ENCODE peak calls at places on chromosome 11, in seven cellular contexts. One of them, this sample, is unnamed.

GRCh38 chr11:69084371-69084770 is 35.6 kb downstream of the TPCN2 start:
- DNase-seq in activated B cell treated with CpG ODN at 0.5 μM for 24 hours: no peak
- DNase-seq in NCI-H2171 treated with DMSO at 0.1 percent for 48 hours: no peak
- DNase-seq in GDM1: no peak
- DNase-seq in CD4-positive, alpha-beta memory T cell: no peak
- DNase-seq in esophagus squamous epithelium: no peak
- DNase-seq in AG04449: no peak
- DNase-seq in this sample: no peak

GRCh38 chr11:2933376-2934056 is 4.3 kb upstream of the PHLDA2 start:
- DNase-seq in activated B cell treated with CpG ODN at 0.5 μM for 24 hours: no peak
- DNase-seq in NCI-H2171 treated with DMSO at 0.1 percent for 48 hours: no peak
- DNase-seq in GDM1: peak
- DNase-seq in CD4-positive, alpha-beta memory T cell: peak
- DNase-seq in esophagus squamous epithelium: no peak
- DNase-seq in AG04449: no peak
- DNase-seq in this sample: peak

GRCh38 chr11:27673979-27674663 is 26.1 kb downstream of the BDNF start:
- DNase-seq in activated B cell treated with CpG ODN at 0.5 μM for 24 hours: no peak
- DNase-seq in NCI-H2171 treated with DMSO at 0.1 percent for 48 hours: no peak
- DNase-seq in GDM1: no peak
- DNase-seq in CD4-positive, alpha-beta memory T cell: no peak
- DNase-seq in esophagus squamous epithelium: no peak
- DNase-seq in AG04449: no peak
- DNase-seq in this sample: no peak

GRCh38 chr11:17986007-17986710 is 26.7 kb downstream of the SERGEF start:
- DNase-seq in activated B cell treated with CpG ODN at 0.5 μM for 24 hours: no peak
- DNase-seq in NCI-H2171 treated with DMSO at 0.1 percent for 48 hours: no peak
- DNase-seq in GDM1: no peak
- DNase-seq in CD4-positive, alpha-beta memory T cell: no peak
- DNase-seq in esophagus squamous epithelium: no peak
- DNase-seq in AG04449: no peak
- DNase-seq in this sample: no peak

GRCh38 chr11:97657852-97658251 is 1268.0 kb downstream of the JRKL start:
- DNase-seq in activated B cell treated with CpG ODN at 0.5 μM for 24 hours: no peak
- DNase-seq in NCI-H2171 treated with DMSO at 0.1 percent for 48 hours: no peak
- DNase-seq in GDM1: no peak
- DNase-seq in CD4-positive, alpha-beta memory T cell: no peak
- DNase-seq in esophagus squamous epithelium: no peak
- DNase-seq in AG04449: no peak
- DNase-seq in this sample: no peak

GRCh38 chr11:3074912-3075589 is 17.8 kb upstream of the CARS1 start:
- DNase-seq in activated B cell treated with CpG ODN at 0.5 μM for 24 hours: no peak
- DNase-seq in NCI-H2171 treated with DMSO at 0.1 percent for 48 hours: no peak
- DNase-seq in GDM1: no peak
- DNase-seq in CD4-positive, alpha-beta memory T cell: no peak
- DNase-seq in esophagus squamous epithelium: no peak
- DNase-seq in AG04449: no peak
- DNase-seq in this sample: no peak

GRCh38 chr11:70790671-70791300 is 392.5 kb downstream of the CTTN start:
- DNase-seq in activated B cell treated with CpG ODN at 0.5 μM for 24 hours: no peak
- DNase-seq in NCI-H2171 treated with DMSO at 0.1 percent for 48 hours: no peak
- DNase-seq in GDM1: no peak
- DNase-seq in CD4-positive, alpha-beta memory T cell: no peak
- DNase-seq in esophagus squamous epithelium: no peak
- DNase-seq in AG04449: no peak
- DNase-seq in this sample: no peak

GRCh38 chr11:107998761-107999160 is 9.9 kb upstream of the CUL5 start:
- DNase-seq in activated B cell treated with CpG ODN at 0.5 μM for 24 hours: no peak
- DNase-seq in NCI-H2171 treated with DMSO at 0.1 percent for 48 hours: no peak
- DNase-seq in GDM1: no peak
- DNase-seq in CD4-positive, alpha-beta memory T cell: no peak
- DNase-seq in esophagus squamous epithelium: no peak
- DNase-seq in AG04449: no peak
- DNase-seq in this sample: no peak

GRCh38 chr11:35488117-35488516 is 37.3 kb downstream of the PAMR1 start:
- DNase-seq in activated B cell treated with CpG ODN at 0.5 μM for 24 hours: no peak
- DNase-seq in NCI-H2171 treated with DMSO at 0.1 percent for 48 hours: no peak
- DNase-seq in GDM1: no peak
- DNase-seq in CD4-positive, alpha-beta memory T cell: no peak
- DNase-seq in esophagus squamous epithelium: no peak
- DNase-seq in AG04449: no peak
- DNase-seq in this sample: no peak

GRCh38 chr11:65650547-65651338 is 12.0 kb downstream of the RELA start:
- DNase-seq in activated B cell treated with CpG ODN at 0.5 μM for 24 hours: no peak
- DNase-seq in NCI-H2171 treated with DMSO at 0.1 percent for 48 hours: no peak
- DNase-seq in GDM1: no peak
- DNase-seq in CD4-positive, alpha-beta memory T cell: no peak
- DNase-seq in esophagus squamous epithelium: no peak
- DNase-seq in AG04449: no peak
- DNase-seq in this sample: no peak

GRCh38 chr11:121460941-121461514 is 8.3 kb upstream of the SORL1-AS1 start:
- DNase-seq in activated B cell treated with CpG ODN at 0.5 μM for 24 hours: no peak
- DNase-seq in NCI-H2171 treated with DMSO at 0.1 percent for 48 hours: peak
- DNase-seq in GDM1: no peak
- DNase-seq in CD4-positive, alpha-beta memory T cell: no peak
- DNase-seq in esophagus squamous epithelium: no peak
- DNase-seq in AG04449: no peak
- DNase-seq in this sample: no peak

GRCh38 chr11:75525433-75526191 is at the start of gene GDPD5:
- DNase-seq in activated B cell treated with CpG ODN at 0.5 μM for 24 hours: peak
- DNase-seq in NCI-H2171 treated with DMSO at 0.1 percent for 48 hours: peak
- DNase-seq in GDM1: peak
- DNase-seq in CD4-positive, alpha-beta memory T cell: peak
- DNase-seq in esophagus squamous epithelium: peak
- DNase-seq in AG04449: no peak
- DNase-seq in this sample: peak

GRCh38 chr11:34184505-34185015 is 79.1 kb downstream of the NAT10 start:
- DNase-seq in activated B cell treated with CpG ODN at 0.5 μM for 24 hours: no peak
- DNase-seq in NCI-H2171 treated with DMSO at 0.1 percent for 48 hours: peak
- DNase-seq in GDM1: no peak
- DNase-seq in CD4-positive, alpha-beta memory T cell: no peak
- DNase-seq in esophagus squamous epithelium: no peak
- DNase-seq in AG04449: no peak
- DNase-seq in this sample: no peak

GRCh38 chr11:14578551-14578956 is 58.4 kb upstream of the PSMA1 start:
- DNase-seq in activated B cell treated with CpG ODN at 0.5 μM for 24 hours: no peak
- DNase-seq in NCI-H2171 treated with DMSO at 0.1 percent for 48 hours: no peak
- DNase-seq in GDM1: peak
- DNase-seq in CD4-positive, alpha-beta memory T cell: peak
- DNase-seq in esophagus squamous epithelium: peak
- DNase-seq in AG04449: no peak
- DNase-seq in this sample: no peak

GRCh38 chr11:69463181-69463891 is 18.1 kb upstream of the LINC01488 start:
- DNase-seq in activated B cell treated with CpG ODN at 0.5 μM for 24 hours: no peak
- DNase-seq in NCI-H2171 treated with DMSO at 0.1 percent for 48 hours: no peak
- DNase-seq in GDM1: no peak
- DNase-seq in CD4-positive, alpha-beta memory T cell: no peak
- DNase-seq in esophagus squamous epithelium: no peak
- DNase-seq in AG04449: no peak
- DNase-seq in this sample: no peak

GRCh38 chr11:111427471-111427912 is 48.4 kb upstream of the POU2AF1 start:
- DNase-seq in activated B cell treated with CpG ODN at 0.5 μM for 24 hours: no peak
- DNase-seq in NCI-H2171 treated with DMSO at 0.1 percent for 48 hours: peak
- DNase-seq in GDM1: no peak
- DNase-seq in CD4-positive, alpha-beta memory T cell: no peak
- DNase-seq in esophagus squamous epithelium: no peak
- DNase-seq in AG04449: no peak
- DNase-seq in this sample: no peak

GRCh38 chr11:78808903-78809302 is 234.2 kb upstream of the NARS2 start:
- DNase-seq in activated B cell treated with CpG ODN at 0.5 μM for 24 hours: no peak
- DNase-seq in NCI-H2171 treated with DMSO at 0.1 percent for 48 hours: no peak
- DNase-seq in GDM1: no peak
- DNase-seq in CD4-positive, alpha-beta memory T cell: no peak
- DNase-seq in esophagus squamous epithelium: no peak
- DNase-seq in AG04449: no peak
- DNase-seq in this sample: no peak

GRCh38 chr11:105466582-105467228 is 143.2 kb upstream of the GRIA4 start:
- DNase-seq in activated B cell treated with CpG ODN at 0.5 μM for 24 hours: no peak
- DNase-seq in NCI-H2171 treated with DMSO at 0.1 percent for 48 hours: no peak
- DNase-seq in GDM1: no peak
- DNase-seq in CD4-positive, alpha-beta memory T cell: no peak
- DNase-seq in esophagus squamous epithelium: no peak
- DNase-seq in AG04449: no peak
- DNase-seq in this sample: no peak

GRCh38 chr11:29214833-29215232 is 802.0 kb downstream of the KCNA4 start:
- DNase-seq in activated B cell treated with CpG ODN at 0.5 μM for 24 hours: no peak
- DNase-seq in NCI-H2171 treated with DMSO at 0.1 percent for 48 hours: no peak
- DNase-seq in GDM1: no peak
- DNase-seq in CD4-positive, alpha-beta memory T cell: no peak
- DNase-seq in esophagus squamous epithelium: no peak
- DNase-seq in AG04449: no peak
- DNase-seq in this sample: no peak

GRCh38 chr11:34653851-34654490 is 33.1 kb downstream of the EHF start:
- DNase-seq in activated B cell treated with CpG ODN at 0.5 μM for 24 hours: no peak
- DNase-seq in NCI-H2171 treated with DMSO at 0.1 percent for 48 hours: no peak
- DNase-seq in GDM1: no peak
- DNase-seq in CD4-positive, alpha-beta memory T cell: no peak
- DNase-seq in esophagus squamous epithelium: no peak
- DNase-seq in AG04449: peak
- DNase-seq in this sample: no peak

GRCh38 chr11:7167976-7168740 is 79.4 kb downstream of the RBMXL2 start:
- DNase-seq in activated B cell treated with CpG ODN at 0.5 μM for 24 hours: no peak
- DNase-seq in NCI-H2171 treated with DMSO at 0.1 percent for 48 hours: no peak
- DNase-seq in GDM1: no peak
- DNase-seq in CD4-positive, alpha-beta memory T cell: no peak
- DNase-seq in esophagus squamous epithelium: no peak
- DNase-seq in AG04449: no peak
- DNase-seq in this sample: no peak

GRCh38 chr11:5887172-5887571 is 5.8 kb upstream of the OR52E5 start:
- DNase-seq in activated B cell treated with CpG ODN at 0.5 μM for 24 hours: no peak
- DNase-seq in NCI-H2171 treated with DMSO at 0.1 percent for 48 hours: no peak
- DNase-seq in GDM1: no peak
- DNase-seq in CD4-positive, alpha-beta memory T cell: no peak
- DNase-seq in esophagus squamous epithelium: no peak
- DNase-seq in AG04449: no peak
- DNase-seq in this sample: no peak

GRCh38 chr11:130211144-130211543 is 51.6 kb downstream of the ST14 start:
- DNase-seq in activated B cell treated with CpG ODN at 0.5 μM for 24 hours: no peak
- DNase-seq in NCI-H2171 treated with DMSO at 0.1 percent for 48 hours: no peak
- DNase-seq in GDM1: no peak
- DNase-seq in CD4-positive, alpha-beta memory T cell: no peak
- DNase-seq in esophagus squamous epithelium: no peak
- DNase-seq in AG04449: no peak
- DNase-seq in this sample: no peak

GRCh38 chr11:29166306-29166705 is 850.5 kb downstream of the KCNA4 start:
- DNase-seq in activated B cell treated with CpG ODN at 0.5 μM for 24 hours: no peak
- DNase-seq in NCI-H2171 treated with DMSO at 0.1 percent for 48 hours: peak
- DNase-seq in GDM1: no peak
- DNase-seq in CD4-positive, alpha-beta memory T cell: no peak
- DNase-seq in esophagus squamous epithelium: no peak
- DNase-seq in AG04449: no peak
- DNase-seq in this sample: no peak

GRCh38 chr11:75925785-75926164 is 110.8 kb downstream of the UVRAG start:
- DNase-seq in activated B cell treated with CpG ODN at 0.5 μM for 24 hours: no peak
- DNase-seq in NCI-H2171 treated with DMSO at 0.1 percent for 48 hours: no peak
- DNase-seq in GDM1: no peak
- DNase-seq in CD4-positive, alpha-beta memory T cell: no peak
- DNase-seq in esophagus squamous epithelium: no peak
- DNase-seq in AG04449: no peak
- DNase-seq in this sample: no peak

GRCh38 chr11:86511086-86511551 is 136.4 kb downstream of the CCDC81 start:
- DNase-seq in activated B cell treated with CpG ODN at 0.5 μM for 24 hours: no peak
- DNase-seq in NCI-H2171 treated with DMSO at 0.1 percent for 48 hours: no peak
- DNase-seq in GDM1: no peak
- DNase-seq in CD4-positive, alpha-beta memory T cell: no peak
- DNase-seq in esophagus squamous epithelium: no peak
- DNase-seq in AG04449: peak
- DNase-seq in this sample: no peak

GRCh38 chr11:15519911-15520310 is 405.2 kb downstream of the INSC start:
- DNase-seq in activated B cell treated with CpG ODN at 0.5 μM for 24 hours: no peak
- DNase-seq in NCI-H2171 treated with DMSO at 0.1 percent for 48 hours: no peak
- DNase-seq in GDM1: no peak
- DNase-seq in CD4-positive, alpha-beta memory T cell: no peak
- DNase-seq in esophagus squamous epithelium: no peak
- DNase-seq in AG04449: no peak
- DNase-seq in this sample: no peak

GRCh38 chr11:65625628-65626342 is 10.2 kb downstream of the PCNX3 start:
- DNase-seq in activated B cell treated with CpG ODN at 0.5 μM for 24 hours: peak
- DNase-seq in NCI-H2171 treated with DMSO at 0.1 percent for 48 hours: peak
- DNase-seq in GDM1: peak
- DNase-seq in CD4-positive, alpha-beta memory T cell: peak
- DNase-seq in esophagus squamous epithelium: no peak
- DNase-seq in AG04449: no peak
- DNase-seq in this sample: no peak

GRCh38 chr11:82871646-82872045 is 28.6 kb downstream of the PRCP start:
- DNase-seq in activated B cell treated with CpG ODN at 0.5 μM for 24 hours: no peak
- DNase-seq in NCI-H2171 treated with DMSO at 0.1 percent for 48 hours: no peak
- DNase-seq in GDM1: no peak
- DNase-seq in CD4-positive, alpha-beta memory T cell: no peak
- DNase-seq in esophagus squamous epithelium: no peak
- DNase-seq in AG04449: no peak
- DNase-seq in this sample: no peak

GRCh38 chr11:102592634-102593581 is 32.2 kb downstream of the MMP20 start:
- DNase-seq in activated B cell treated with CpG ODN at 0.5 μM for 24 hours: no peak
- DNase-seq in NCI-H2171 treated with DMSO at 0.1 percent for 48 hours: no peak
- DNase-seq in GDM1: no peak
- DNase-seq in CD4-positive, alpha-beta memory T cell: no peak
- DNase-seq in esophagus squamous epithelium: no peak
- DNase-seq in AG04449: no peak
- DNase-seq in this sample: no peak

GRCh38 chr11:124839051-124839971 is 25.9 kb upstream of the ROBO3 start:
- DNase-seq in activated B cell treated with CpG ODN at 0.5 μM for 24 hours: peak
- DNase-seq in NCI-H2171 treated with DMSO at 0.1 percent for 48 hours: no peak
- DNase-seq in GDM1: no peak
- DNase-seq in CD4-positive, alpha-beta memory T cell: no peak
- DNase-seq in esophagus squamous epithelium: no peak
- DNase-seq in AG04449: no peak
- DNase-seq in this sample: no peak